ENCODE peak calls at places on chromosome 10, in six cellular contexts. D, W, H, K, P and F are unnamed samples.
A peak's percentile ranks its signal among the peaks of the same experiment; 100 is the strongest.

GRCh38 chr10:7956508-7956907 is 98.0 kb upstream of the GATA3 start:
- DNase-seq in W (peak; percentile 34), D (peak; percentile 61), H (peak; percentile 57), K (peak; percentile 62), P (no peak), F (peak; percentile 52)

GRCh38 chr10:116873134-116873533 is 23.8 kb downstream of the ENO4 start:
- DNase-seq in D (no peak), P (no peak), K (no peak), H (no peak), W (no peak), F (no peak)

GRCh38 chr10:14560794-14561765 is 213.6 kb downstream of the FAM107B start:
- DNase-seq in P (no peak), W (no peak), D (no peak), K (no peak), H (no peak), F (no peak)

GRCh38 chr10:34489973-34490372 is 325.1 kb downstream of the PARD3 start:
- DNase-seq in D (peak; percentile 74), H (no peak), P (no peak), K (no peak), W (peak; percentile 87), F (peak; percentile 44)

GRCh38 chr10:75103881-75104686 is 7.4 kb upstream of the SAMD8 start:
- DNase-seq in P (no peak), D (no peak), K (no peak), H (no peak), W (no peak), F (no peak)

GRCh38 chr10:43136995-43137700 is 1.1 kb upstream of the CSGALNACT2 start:
- DNase-seq in K (no peak), H (no peak), P (no peak), W (peak; percentile 22), D (peak; percentile 10), F (no peak)

GRCh38 chr10:116545756-116546155 is at the start of gene PNLIP:
- DNase-seq in P (no peak), W (no peak), K (no peak), H (no peak), D (no peak), F (no peak)

GRCh38 chr10:12589789-12590188 is 240.4 kb downstream of the CAMK1D start:
- DNase-seq in H (no peak), K (no peak), P (no peak), W (no peak), D (no peak), F (no peak)

GRCh38 chr10:10792681-10793080 is 225.0 kb upstream of the CELF2 start:
- DNase-seq in P (no peak), K (no peak), W (peak; percentile 58), D (peak; percentile 84), H (no peak), F (peak; percentile 91)

DNA sequence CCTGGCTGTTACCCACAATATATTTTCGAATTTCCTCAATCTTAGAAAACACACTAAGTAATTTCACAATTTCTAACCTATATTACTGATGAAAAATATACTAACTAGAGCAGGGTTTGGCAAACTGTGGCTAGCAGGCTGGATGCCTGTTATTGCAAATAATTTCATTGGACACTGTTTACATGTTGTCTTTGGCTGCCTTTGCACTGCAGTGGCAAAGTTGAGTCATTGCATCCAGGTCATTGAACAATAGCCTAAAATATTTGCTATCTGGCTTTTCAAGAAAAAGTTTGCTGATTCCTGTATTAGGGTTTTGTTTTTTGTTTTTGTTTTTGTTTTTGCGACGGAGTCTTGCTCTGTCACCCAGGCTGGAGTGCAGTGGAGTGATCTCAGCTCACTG is 47.2 kb downstream of the KIF11 start:
- DNase-seq in P (no peak), H (no peak), W (peak; percentile 48), D (peak; percentile 66), K (no peak), F (peak; percentile 47)
- TF ChIP-seq CTCF in P (no peak), H (no peak), W (no peak), D (no peak), K (no peak), F (peak; percentile 10)

GRCh38 chr10:1400129-1400865 is 337.0 kb downstream of the ADARB2 start:
- DNase-seq in D (no peak), P (no peak), K (no peak), W (no peak), H (no peak), F (no peak)
- TF ChIP-seq CTCF in D (no peak), P (no peak), K (no peak), W (no peak), H (no peak), F (no peak)

DNA sequence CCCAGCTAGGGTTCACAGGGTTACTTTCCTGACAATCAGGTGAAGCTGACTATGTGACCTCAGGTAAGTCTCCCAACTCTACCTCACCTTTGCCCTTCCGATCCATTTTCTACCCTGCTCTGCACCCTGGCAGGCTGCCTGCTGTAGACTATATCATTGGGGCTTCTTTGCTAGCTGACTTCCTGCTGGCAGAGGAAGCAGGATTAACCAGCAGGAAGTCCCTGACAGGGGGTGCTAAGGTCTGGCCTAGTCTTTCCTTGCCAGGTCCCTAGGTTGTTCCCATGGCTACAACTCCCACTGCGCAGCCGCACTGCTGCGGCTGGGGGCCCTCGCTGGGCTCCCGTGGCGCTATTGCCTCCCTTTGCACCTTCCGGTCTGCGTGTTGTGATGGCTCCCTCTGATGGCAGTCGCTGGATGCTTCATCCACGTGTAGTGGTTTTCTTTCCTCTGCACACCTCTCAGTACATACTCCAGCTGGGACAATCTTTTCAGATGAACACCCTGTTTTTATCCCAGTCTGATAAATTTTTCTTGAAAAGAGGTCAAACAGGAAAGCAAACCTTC is 365.9 kb downstream of the REEP3 start:
- DNase-seq in W (no peak), D (no peak), K (no peak), P (no peak), H (no peak), F (no peak)
- TF ChIP-seq CTCF in W (no peak), D (peak; percentile 5), K (no peak), P (no peak), H (no peak), F (peak; percentile 37)

DNA sequence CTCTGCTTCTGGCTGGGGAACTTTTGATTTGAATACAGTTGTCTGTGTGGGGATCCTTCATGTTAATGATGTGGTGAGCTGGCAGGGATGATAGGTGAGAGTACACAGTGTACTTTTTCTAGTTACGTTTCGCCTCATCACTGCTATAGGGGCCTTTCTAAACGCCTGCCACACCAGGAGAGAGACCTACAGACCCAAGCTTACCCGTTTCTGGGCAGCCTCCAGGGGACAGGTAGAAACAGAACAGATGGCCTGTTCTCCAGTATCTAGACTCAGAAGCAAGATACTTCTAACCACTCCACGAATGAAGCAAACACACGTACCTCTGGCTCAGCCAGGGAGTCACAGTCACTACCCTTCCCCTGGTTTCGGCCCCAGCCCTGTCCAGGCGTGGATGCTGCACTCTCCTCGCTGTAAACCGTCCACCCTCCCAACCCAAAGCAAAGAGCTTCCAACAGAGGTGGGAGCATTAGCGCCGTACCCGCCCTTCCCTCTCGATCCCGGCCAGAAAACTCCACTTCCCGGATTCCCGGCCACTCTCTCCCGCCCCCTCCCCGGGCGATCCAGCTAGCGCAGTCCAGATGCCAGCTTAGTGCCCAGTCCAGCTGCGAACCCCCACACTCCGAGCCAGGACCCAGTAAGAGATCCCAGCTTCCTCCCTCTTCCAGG is 1.2 kb downstream of the CCDC6 start:
- DNase-seq in H (peak; percentile 77), W (peak; percentile 42), P (peak; percentile 49), K (peak; percentile 79), D (no peak), F (peak; percentile 9)
- TF ChIP-seq CTCF in H (no peak), W (peak; percentile 8), P (no peak), K (no peak), D (no peak), F (no peak)

GRCh38 chr10:85927952-85928677 is 438.5 kb downstream of the GRID1 start:
- DNase-seq in H (no peak), W (no peak), D (no peak), K (no peak), P (no peak), F (no peak)

GRCh38 chr10:85926986-85927385 is 439.6 kb downstream of the GRID1 start:
- DNase-seq in P (no peak), W (no peak), K (no peak), D (no peak), H (no peak), F (no peak)

GRCh38 chr10:85922363-85923129 is 444.0 kb downstream of the GRID1 start:
- DNase-seq in W (no peak), K (no peak), H (no peak), D (no peak), P (no peak), F (no peak)

GRCh38 chr10:85926136-85926535 is 440.5 kb downstream of the GRID1 start:
- DNase-seq in D (no peak), W (no peak), H (no peak), P (no peak), K (no peak), F (no peak)

DNA sequence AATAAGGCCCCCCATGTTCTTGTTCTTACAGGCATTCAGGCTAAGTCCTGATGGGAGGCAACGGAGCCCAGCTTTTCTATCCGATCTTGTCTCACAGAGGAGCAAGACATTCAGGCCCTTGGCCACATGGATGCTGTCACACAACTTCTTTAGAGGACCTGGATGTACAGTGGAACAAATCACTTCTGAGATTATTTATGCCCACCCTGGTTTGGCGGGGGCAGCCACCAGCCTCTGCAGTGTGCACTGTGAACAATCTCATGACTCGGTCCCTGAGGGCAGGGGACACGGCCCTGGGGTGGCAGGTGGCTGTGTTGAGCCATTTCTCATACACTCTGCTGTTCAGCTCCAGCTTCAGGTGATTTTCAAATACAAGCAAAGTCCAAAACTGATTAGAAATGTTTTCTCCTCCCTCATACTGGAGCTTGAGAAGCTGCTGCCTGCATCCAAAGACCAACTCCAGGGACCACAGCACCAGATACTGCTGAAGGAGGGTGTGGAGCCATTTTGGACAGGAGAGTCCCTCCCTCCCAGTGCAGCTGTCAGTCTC is 441.3 kb downstream of the GRID1 start:
- DNase-seq in W (no peak), P (no peak), D (no peak), H (no peak), K (no peak), F (no peak)
- TF ChIP-seq CTCF in W (no peak), P (no peak), D (no peak), H (no peak), K (no peak), F (no peak)